ENCODE peak calls at places on chromosomes 1 and 21, in seven cellular contexts. One of them, this sample, is unnamed.

GRCh38 chr1:63916485-63917360 is 142.9 kb downstream of the ROR1 start:
- DNase-seq in hepatic stellate cell: no peak
- DNase-seq in HS-27A: no peak
- DNase-seq in stimulated activated CD8-positive, alpha-beta memory T cell treated with anti-CD3 and anti-CD28 coated beads, Interleukin-4, amount 100 ng/mL, for 24 hours: no peak
- DNase-seq in left colon: no peak
- DNase-seq in effector memory CD8-positive, alpha-beta T cell: no peak
- DNase-seq in activated T-cell treated with anti-CD3 and anti-CD28 coated beads for 1 hour: no peak
- DNase-seq in this sample: no peak

GRCh38 chr1:39711359-39712340 is 20.4 kb upstream of the HPCAL4 start:
- DNase-seq in effector memory CD8-positive, alpha-beta T cell: no peak
- DNase-seq in HS-27A: no peak
- DNase-seq in stimulated activated CD8-positive, alpha-beta memory T cell treated with anti-CD3 and anti-CD28 coated beads, Interleukin-4, amount 100 ng/mL, for 24 hours: no peak
- DNase-seq in activated T-cell treated with anti-CD3 and anti-CD28 coated beads for 1 hour: no peak
- DNase-seq in hepatic stellate cell: no peak
- DNase-seq in left colon: no peak
- DNase-seq in this sample: no peak

GRCh38 chr1:86706018-86706417 is 1.6 kb downstream of the SH3GLB1 start:
- DNase-seq in stimulated activated CD8-positive, alpha-beta memory T cell treated with anti-CD3 and anti-CD28 coated beads, Interleukin-4, amount 100 ng/mL, for 24 hours: no peak
- DNase-seq in hepatic stellate cell: no peak
- DNase-seq in HS-27A: no peak
- DNase-seq in effector memory CD8-positive, alpha-beta T cell: no peak
- DNase-seq in activated T-cell treated with anti-CD3 and anti-CD28 coated beads for 1 hour: no peak
- DNase-seq in left colon: no peak
- DNase-seq in this sample: no peak

GRCh38 chr1:83889707-83890106 is 109.2 kb downstream of the TTLL7 start:
- DNase-seq in hepatic stellate cell: peak
- DNase-seq in effector memory CD8-positive, alpha-beta T cell: no peak
- DNase-seq in HS-27A: no peak
- DNase-seq in activated T-cell treated with anti-CD3 and anti-CD28 coated beads for 1 hour: no peak
- DNase-seq in stimulated activated CD8-positive, alpha-beta memory T cell treated with anti-CD3 and anti-CD28 coated beads, Interleukin-4, amount 100 ng/mL, for 24 hours: no peak
- DNase-seq in left colon: no peak
- DNase-seq in this sample: no peak

GRCh38 chr1:9822897-9823692 is 670 bp downstream of the CLSTN1 start:
- DNase-seq in HS-27A: no peak
- DNase-seq in hepatic stellate cell: peak
- DNase-seq in effector memory CD8-positive, alpha-beta T cell: peak
- DNase-seq in activated T-cell treated with anti-CD3 and anti-CD28 coated beads for 1 hour: no peak
- DNase-seq in stimulated activated CD8-positive, alpha-beta memory T cell treated with anti-CD3 and anti-CD28 coated beads, Interleukin-4, amount 100 ng/mL, for 24 hours: no peak
- DNase-seq in left colon: peak
- DNase-seq in this sample: no peak

GRCh38 chr21:15669247-15669646 is 60.5 kb upstream of the USP25 start:
- DNase-seq in stimulated activated CD8-positive, alpha-beta memory T cell treated with anti-CD3 and anti-CD28 coated beads, Interleukin-4, amount 100 ng/mL, for 24 hours: no peak
- DNase-seq in left colon: no peak
- DNase-seq in HS-27A: no peak
- DNase-seq in effector memory CD8-positive, alpha-beta T cell: no peak
- DNase-seq in activated T-cell treated with anti-CD3 and anti-CD28 coated beads for 1 hour: no peak
- DNase-seq in hepatic stellate cell: no peak
- DNase-seq in this sample: no peak

GRCh38 chr1:183590225-183591191 is at the start of gene NCF2:
- DNase-seq in activated T-cell treated with anti-CD3 and anti-CD28 coated beads for 1 hour: no peak
- DNase-seq in left colon: no peak
- DNase-seq in effector memory CD8-positive, alpha-beta T cell: peak
- DNase-seq in HS-27A: no peak
- DNase-seq in stimulated activated CD8-positive, alpha-beta memory T cell treated with anti-CD3 and anti-CD28 coated beads, Interleukin-4, amount 100 ng/mL, for 24 hours: no peak
- DNase-seq in hepatic stellate cell: no peak
- DNase-seq in this sample: no peak

GRCh38 chr1:238468068-238468467 is 577.3 kb upstream of the ZP4 start:
- DNase-seq in stimulated activated CD8-positive, alpha-beta memory T cell treated with anti-CD3 and anti-CD28 coated beads, Interleukin-4, amount 100 ng/mL, for 24 hours: no peak
- DNase-seq in hepatic stellate cell: no peak
- DNase-seq in HS-27A: no peak
- DNase-seq in effector memory CD8-positive, alpha-beta T cell: no peak
- DNase-seq in activated T-cell treated with anti-CD3 and anti-CD28 coated beads for 1 hour: no peak
- DNase-seq in left colon: no peak
- DNase-seq in this sample: no peak

GRCh38 chr21:37071561-37072238 is 1.2 kb downstream of the PIGP start:
- DNase-seq in stimulated activated CD8-positive, alpha-beta memory T cell treated with anti-CD3 and anti-CD28 coated beads, Interleukin-4, amount 100 ng/mL, for 24 hours: no peak
- DNase-seq in effector memory CD8-positive, alpha-beta T cell: no peak
- DNase-seq in hepatic stellate cell: peak
- DNase-seq in activated T-cell treated with anti-CD3 and anti-CD28 coated beads for 1 hour: no peak
- DNase-seq in HS-27A: no peak
- DNase-seq in left colon: peak
- DNase-seq in this sample: no peak

GRCh38 chr21:23003951-23004350 is 2005.7 kb downstream of the NCAM2 start:
- DNase-seq in hepatic stellate cell: no peak
- DNase-seq in stimulated activated CD8-positive, alpha-beta memory T cell treated with anti-CD3 and anti-CD28 coated beads, Interleukin-4, amount 100 ng/mL, for 24 hours: no peak
- DNase-seq in HS-27A: no peak
- DNase-seq in activated T-cell treated with anti-CD3 and anti-CD28 coated beads for 1 hour: no peak
- DNase-seq in effector memory CD8-positive, alpha-beta T cell: no peak
- DNase-seq in left colon: no peak
- DNase-seq in this sample: no peak

GRCh38 chr1:89363638-89364536 is at the start of gene GBP6:
- DNase-seq in activated T-cell treated with anti-CD3 and anti-CD28 coated beads for 1 hour: no peak
- DNase-seq in effector memory CD8-positive, alpha-beta T cell: no peak
- DNase-seq in stimulated activated CD8-positive, alpha-beta memory T cell treated with anti-CD3 and anti-CD28 coated beads, Interleukin-4, amount 100 ng/mL, for 24 hours: no peak
- DNase-seq in HS-27A: no peak
- DNase-seq in left colon: no peak
- DNase-seq in hepatic stellate cell: no peak
- DNase-seq in this sample: no peak

GRCh38 chr1:116913941-116914340 is 4.2 kb downstream of the PTGFRN start:
- DNase-seq in hepatic stellate cell: no peak
- DNase-seq in stimulated activated CD8-positive, alpha-beta memory T cell treated with anti-CD3 and anti-CD28 coated beads, Interleukin-4, amount 100 ng/mL, for 24 hours: no peak
- DNase-seq in activated T-cell treated with anti-CD3 and anti-CD28 coated beads for 1 hour: no peak
- DNase-seq in HS-27A: no peak
- DNase-seq in effector memory CD8-positive, alpha-beta T cell: no peak
- DNase-seq in left colon: no peak
- DNase-seq in this sample: no peak

GRCh38 chr1:36086529-36087232 is 2.0 kb upstream of the ADPRS start:
- DNase-seq in stimulated activated CD8-positive, alpha-beta memory T cell treated with anti-CD3 and anti-CD28 coated beads, Interleukin-4, amount 100 ng/mL, for 24 hours: no peak
- DNase-seq in left colon: no peak
- DNase-seq in hepatic stellate cell: no peak
- DNase-seq in effector memory CD8-positive, alpha-beta T cell: no peak
- DNase-seq in HS-27A: no peak
- DNase-seq in activated T-cell treated with anti-CD3 and anti-CD28 coated beads for 1 hour: no peak
- DNase-seq in this sample: no peak

GRCh38 chr1:245332513-245332912 is 177.7 kb downstream of the KIF26B start:
- DNase-seq in HS-27A: no peak
- DNase-seq in activated T-cell treated with anti-CD3 and anti-CD28 coated beads for 1 hour: no peak
- DNase-seq in left colon: no peak
- DNase-seq in effector memory CD8-positive, alpha-beta T cell: no peak
- DNase-seq in stimulated activated CD8-positive, alpha-beta memory T cell treated with anti-CD3 and anti-CD28 coated beads, Interleukin-4, amount 100 ng/mL, for 24 hours: peak
- DNase-seq in hepatic stellate cell: no peak
- DNase-seq in this sample: no peak

GRCh38 chr1:222616535-222616934 is 1.4 kb upstream of the MIA3 start:
- DNase-seq in activated T-cell treated with anti-CD3 and anti-CD28 coated beads for 1 hour: no peak
- DNase-seq in HS-27A: no peak
- DNase-seq in hepatic stellate cell: peak
- DNase-seq in left colon: no peak
- DNase-seq in effector memory CD8-positive, alpha-beta T cell: no peak
- DNase-seq in stimulated activated CD8-positive, alpha-beta memory T cell treated with anti-CD3 and anti-CD28 coated beads, Interleukin-4, amount 100 ng/mL, for 24 hours: no peak
- DNase-seq in this sample: no peak

GRCh38 chr1:156074661-156075060 is 7.6 kb downstream of the MEX3A start:
- DNase-seq in left colon: no peak
- DNase-seq in activated T-cell treated with anti-CD3 and anti-CD28 coated beads for 1 hour: no peak
- DNase-seq in hepatic stellate cell: no peak
- DNase-seq in stimulated activated CD8-positive, alpha-beta memory T cell treated with anti-CD3 and anti-CD28 coated beads, Interleukin-4, amount 100 ng/mL, for 24 hours: no peak
- DNase-seq in effector memory CD8-positive, alpha-beta T cell: no peak
- DNase-seq in HS-27A: no peak
- DNase-seq in this sample: no peak

GRCh38 chr1:33005117-33005811 is 31.4 kb downstream of the AK2 start:
- DNase-seq in activated T-cell treated with anti-CD3 and anti-CD28 coated beads for 1 hour: no peak
- DNase-seq in hepatic stellate cell: no peak
- DNase-seq in stimulated activated CD8-positive, alpha-beta memory T cell treated with anti-CD3 and anti-CD28 coated beads, Interleukin-4, amount 100 ng/mL, for 24 hours: no peak
- DNase-seq in effector memory CD8-positive, alpha-beta T cell: no peak
- DNase-seq in left colon: no peak
- DNase-seq in HS-27A: no peak
- DNase-seq in this sample: no peak

GRCh38 chr21:40166291-40166843 is 299.1 kb downstream of the PCP4 start:
- DNase-seq in HS-27A: no peak
- DNase-seq in left colon: no peak
- DNase-seq in hepatic stellate cell: no peak
- DNase-seq in activated T-cell treated with anti-CD3 and anti-CD28 coated beads for 1 hour: no peak
- DNase-seq in effector memory CD8-positive, alpha-beta T cell: no peak
- DNase-seq in stimulated activated CD8-positive, alpha-beta memory T cell treated with anti-CD3 and anti-CD28 coated beads, Interleukin-4, amount 100 ng/mL, for 24 hours: no peak
- DNase-seq in this sample: no peak

GRCh38 chr1:1168156-1168450 is 5.6 kb upstream of the TTLL10 start:
- DNase-seq in activated T-cell treated with anti-CD3 and anti-CD28 coated beads for 1 hour: no peak
- DNase-seq in effector memory CD8-positive, alpha-beta T cell: no peak
- DNase-seq in hepatic stellate cell: no peak
- DNase-seq in left colon: no peak
- DNase-seq in HS-27A: no peak
- DNase-seq in stimulated activated CD8-positive, alpha-beta memory T cell treated with anti-CD3 and anti-CD28 coated beads, Interleukin-4, amount 100 ng/mL, for 24 hours: no peak
- DNase-seq in this sample: no peak

GRCh38 chr1:203428981-203429599 is 46.5 kb upstream of the PRELP start:
- DNase-seq in effector memory CD8-positive, alpha-beta T cell: no peak
- DNase-seq in hepatic stellate cell: no peak
- DNase-seq in activated T-cell treated with anti-CD3 and anti-CD28 coated beads for 1 hour: no peak
- DNase-seq in left colon: peak
- DNase-seq in stimulated activated CD8-positive, alpha-beta memory T cell treated with anti-CD3 and anti-CD28 coated beads, Interleukin-4, amount 100 ng/mL, for 24 hours: no peak
- DNase-seq in HS-27A: no peak
- DNase-seq in this sample: no peak

GRCh38 chr1:111483166-111483565 is 9.4 kb downstream of the C1orf162 start:
- DNase-seq in left colon: no peak
- DNase-seq in HS-27A: no peak
- DNase-seq in hepatic stellate cell: no peak
- DNase-seq in effector memory CD8-positive, alpha-beta T cell: no peak
- DNase-seq in stimulated activated CD8-positive, alpha-beta memory T cell treated with anti-CD3 and anti-CD28 coated beads, Interleukin-4, amount 100 ng/mL, for 24 hours: no peak
- DNase-seq in activated T-cell treated with anti-CD3 and anti-CD28 coated beads for 1 hour: no peak
- DNase-seq in this sample: no peak

GRCh38 chr1:193311226-193311948 is 125.0 kb upstream of the B3GALT2 start:
- DNase-seq in effector memory CD8-positive, alpha-beta T cell: no peak
- DNase-seq in hepatic stellate cell: no peak
- DNase-seq in HS-27A: no peak
- DNase-seq in left colon: no peak
- DNase-seq in activated T-cell treated with anti-CD3 and anti-CD28 coated beads for 1 hour: no peak
- DNase-seq in stimulated activated CD8-positive, alpha-beta memory T cell treated with anti-CD3 and anti-CD28 coated beads, Interleukin-4, amount 100 ng/mL, for 24 hours: no peak
- DNase-seq in this sample: no peak

GRCh38 chr1:192573499-192573898 is 2.1 kb upstream of the RGS1 start:
- DNase-seq in stimulated activated CD8-positive, alpha-beta memory T cell treated with anti-CD3 and anti-CD28 coated beads, Interleukin-4, amount 100 ng/mL, for 24 hours: no peak
- DNase-seq in activated T-cell treated with anti-CD3 and anti-CD28 coated beads for 1 hour: no peak
- DNase-seq in effector memory CD8-positive, alpha-beta T cell: no peak
- DNase-seq in hepatic stellate cell: peak
- DNase-seq in HS-27A: no peak
- DNase-seq in left colon: no peak
- DNase-seq in this sample: no peak

GRCh38 chr1:222592171-222592570 is 2.4 kb upstream of the TAF1A start:
- DNase-seq in hepatic stellate cell: peak
- DNase-seq in stimulated activated CD8-positive, alpha-beta memory T cell treated with anti-CD3 and anti-CD28 coated beads, Interleukin-4, amount 100 ng/mL, for 24 hours: no peak
- DNase-seq in HS-27A: no peak
- DNase-seq in activated T-cell treated with anti-CD3 and anti-CD28 coated beads for 1 hour: no peak
- DNase-seq in effector memory CD8-positive, alpha-beta T cell: no peak
- DNase-seq in left colon: no peak
- DNase-seq in this sample: no peak

GRCh38 chr1:213286235-213286634 is 235.2 kb downstream of the RPS6KC1 start:
- DNase-seq in effector memory CD8-positive, alpha-beta T cell: no peak
- DNase-seq in HS-27A: no peak
- DNase-seq in hepatic stellate cell: no peak
- DNase-seq in activated T-cell treated with anti-CD3 and anti-CD28 coated beads for 1 hour: no peak
- DNase-seq in stimulated activated CD8-positive, alpha-beta memory T cell treated with anti-CD3 and anti-CD28 coated beads, Interleukin-4, amount 100 ng/mL, for 24 hours: no peak
- DNase-seq in left colon: no peak
- DNase-seq in this sample: no peak

GRCh38 chr1:179025125-179025974 is at the start of gene FAM20B:
- DNase-seq in activated T-cell treated with anti-CD3 and anti-CD28 coated beads for 1 hour: peak
- DNase-seq in effector memory CD8-positive, alpha-beta T cell: peak
- DNase-seq in left colon: peak
- DNase-seq in HS-27A: peak
- DNase-seq in hepatic stellate cell: peak
- DNase-seq in stimulated activated CD8-positive, alpha-beta memory T cell treated with anti-CD3 and anti-CD28 coated beads, Interleukin-4, amount 100 ng/mL, for 24 hours: peak
- DNase-seq in this sample: peak

GRCh38 chr1:201310986-201311355 is 27.7 kb downstream of the PKP1 start:
- DNase-seq in hepatic stellate cell: no peak
- DNase-seq in effector memory CD8-positive, alpha-beta T cell: no peak
- DNase-seq in left colon: no peak
- DNase-seq in activated T-cell treated with anti-CD3 and anti-CD28 coated beads for 1 hour: no peak
- DNase-seq in stimulated activated CD8-positive, alpha-beta memory T cell treated with anti-CD3 and anti-CD28 coated beads, Interleukin-4, amount 100 ng/mL, for 24 hours: no peak
- DNase-seq in HS-27A: no peak
- DNase-seq in this sample: no peak

GRCh38 chr1:18380288-18380687 is 100.4 kb upstream of the KLHDC7A start:
- DNase-seq in stimulated activated CD8-positive, alpha-beta memory T cell treated with anti-CD3 and anti-CD28 coated beads, Interleukin-4, amount 100 ng/mL, for 24 hours: no peak
- DNase-seq in effector memory CD8-positive, alpha-beta T cell: no peak
- DNase-seq in activated T-cell treated with anti-CD3 and anti-CD28 coated beads for 1 hour: no peak
- DNase-seq in HS-27A: no peak
- DNase-seq in hepatic stellate cell: no peak
- DNase-seq in left colon: no peak
- DNase-seq in this sample: no peak

GRCh38 chr1:17212487-17213121 is 7.7 kb downstream of the PADI1 start:
- DNase-seq in hepatic stellate cell: peak
- DNase-seq in HS-27A: peak
- DNase-seq in activated T-cell treated with anti-CD3 and anti-CD28 coated beads for 1 hour: peak
- DNase-seq in stimulated activated CD8-positive, alpha-beta memory T cell treated with anti-CD3 and anti-CD28 coated beads, Interleukin-4, amount 100 ng/mL, for 24 hours: peak
- DNase-seq in left colon: no peak
- DNase-seq in effector memory CD8-positive, alpha-beta T cell: peak
- DNase-seq in this sample: no peak

GRCh38 chr1:232678185-232678886 is 48.4 kb upstream of the SIPA1L2 start:
- DNase-seq in HS-27A: no peak
- DNase-seq in activated T-cell treated with anti-CD3 and anti-CD28 coated beads for 1 hour: no peak
- DNase-seq in hepatic stellate cell: no peak
- DNase-seq in left colon: peak
- DNase-seq in stimulated activated CD8-positive, alpha-beta memory T cell treated with anti-CD3 and anti-CD28 coated beads, Interleukin-4, amount 100 ng/mL, for 24 hours: no peak
- DNase-seq in effector memory CD8-positive, alpha-beta T cell: no peak
- DNase-seq in this sample: no peak

GRCh38 chr21:36508948-36509347 is 29.0 kb upstream of the CLDN14 start:
- DNase-seq in left colon: no peak
- DNase-seq in activated T-cell treated with anti-CD3 and anti-CD28 coated beads for 1 hour: no peak
- DNase-seq in stimulated activated CD8-positive, alpha-beta memory T cell treated with anti-CD3 and anti-CD28 coated beads, Interleukin-4, amount 100 ng/mL, for 24 hours: no peak
- DNase-seq in effector memory CD8-positive, alpha-beta T cell: no peak
- DNase-seq in hepatic stellate cell: no peak
- DNase-seq in HS-27A: no peak
- DNase-seq in this sample: no peak